ENCODE peak calls at places on chromosomes 13 and 19, in nine cellular contexts. G, H, C, L, B, O, S, Y and Z are unnamed samples.

GRCh38 chr13:111940892-111941291 is 126.1 kb upstream of the SOX1 start:
- DNase-seq in H (no peak), B (no peak), L (no peak), O (no peak), G (no peak), Y (no peak), S (no peak), C (no peak), Z (no peak)

GRCh38 chr19:58554494-58555368 is at the start of gene CHMP2A:
- DNase-seq in S (peak), Y (peak), L (peak), H (peak), O (peak), B (peak), G (peak), C (peak), Z (peak)

GRCh38 chr13:113742000-113742441 is 17.0 kb upstream of the TMEM255B start:
- DNase-seq in O (no peak), B (no peak), G (peak), S (peak), L (no peak), Y (no peak), C (no peak), H (peak), Z (no peak)

GRCh38 chr19:51365211-51366049 is 758 bp downstream of the ETFB start:
- DNase-seq in Y (no peak), C (peak), G (peak), S (peak), L (no peak), B (no peak), H (peak), O (peak), Z (no peak)

GRCh38 chr19:51948979-51949378 is 21.7 kb downstream of the ZNF613 start:
- DNase-seq in S (no peak), G (no peak), B (no peak), L (peak), O (peak), Y (no peak), C (peak), H (no peak), Z (no peak)

GRCh38 chr19:6740589-6741348 is 1.3 kb downstream of the TRIP10 start:
- DNase-seq in C (no peak), O (peak), Y (no peak), S (peak), H (peak), L (peak), G (peak), B (no peak), Z (no peak)

GRCh38 chr13:38753878-38754277 is 67.0 kb downstream of the FREM2 start:
- DNase-seq in G (no peak), H (no peak), Y (no peak), S (no peak), L (no peak), B (no peak), O (no peak), C (no peak), Z (no peak)

GRCh38 chr13:79749556-79749955 is 268.6 kb downstream of the NDFIP2 start:
- DNase-seq in C (no peak), B (no peak), H (no peak), L (no peak), G (no peak), S (no peak), Y (no peak), O (no peak), Z (no peak)

GRCh38 chr19:743168-743687 is 7.7 kb upstream of the MISP start:
- DNase-seq in G (peak), B (no peak), L (peak), C (no peak), H (peak), S (no peak), O (no peak), Y (no peak), Z (no peak)

GRCh38 chr13:21420706-21421105 is 38.4 kb downstream of the ZDHHC20 start:
- DNase-seq in H (no peak), L (no peak), Y (no peak), G (no peak), S (no peak), C (peak), B (no peak), O (peak), Z (no peak)

GRCh38 chr19:45470147-45471081 is 2.6 kb downstream of the FOSB start:
- DNase-seq in B (no peak), O (peak), C (peak), G (peak), S (peak), L (no peak), H (peak), Y (no peak), Z (no peak)

GRCh38 chr13:80894930-80895329 is 554.0 kb upstream of the SPRY2 start:
- DNase-seq in O (no peak), C (no peak), S (no peak), H (no peak), Y (no peak), L (no peak), G (no peak), B (no peak), Z (no peak)

GRCh38 chr19:1412995-1413889 is 5.9 kb downstream of the DAZAP1 start:
- DNase-seq in B (no peak), O (no peak), G (no peak), H (no peak), Y (no peak), C (no peak), S (no peak), L (no peak), Z (no peak)

GRCh38 chr13:97498419-97498818 is 64.5 kb downstream of the RAP2A start:
- DNase-seq in Y (no peak), L (no peak), H (no peak), S (no peak), G (no peak), B (no peak), O (no peak), C (no peak), Z (no peak)

GRCh38 chr19:289651-290538 is 1.3 kb downstream of the PLPP2 start:
- DNase-seq in B (peak), H (peak), C (peak), G (peak), O (peak), L (no peak), S (peak), Y (peak), Z (no peak)

GRCh38 chr13:110506396-110506795 is 55.1 kb downstream of the RAB20 start:
- DNase-seq in O (no peak), L (no peak), C (no peak), H (no peak), Y (no peak), G (no peak), B (no peak), S (no peak), Z (no peak)

GRCh38 chr19:15288146-15288963 is 44.0 kb downstream of the BRD4 start:
- DNase-seq in S (no peak), G (no peak), H (no peak), L (peak), O (peak), Y (no peak), C (no peak), B (no peak), Z (no peak)

GRCh38 chr13:108083056-108083455 is 132.3 kb downstream of the LIG4 start:
- DNase-seq in S (no peak), B (no peak), C (peak), L (no peak), O (peak), Y (no peak), H (no peak), G (no peak), Z (no peak)

GRCh38 chr19:47781590-47782318 is 3.3 kb downstream of the SELENOW start:
- DNase-seq in H (no peak), C (no peak), S (no peak), B (no peak), L (no peak), Y (no peak), O (no peak), G (no peak), Z (no peak)

GRCh38 chr19:49165865-49166301 is 8.3 kb downstream of the TRPM4 start:
- DNase-seq in L (no peak), B (no peak), C (no peak), Y (no peak), O (no peak), S (no peak), H (no peak), G (peak), Z (no peak)

GRCh38 chr13:42574011-42574410 is at the start of gene TNFSF11:
- DNase-seq in L (peak), H (no peak), Y (no peak), O (no peak), G (no peak), B (peak), C (no peak), S (no peak), Z (peak)

GRCh38 chr13:72126424-72126823 is 259.4 kb upstream of the DACH1 start:
- DNase-seq in G (no peak), C (peak), Y (no peak), O (peak), H (no peak), B (no peak), S (no peak), L (no peak), Z (no peak)

GRCh38 chr13:39765801-39766463 is 110.5 kb downstream of the COG6 start:
- DNase-seq in G (peak), Y (no peak), B (no peak), H (peak), O (peak), L (no peak), C (peak), S (peak), Z (no peak)
- TF ChIP-seq CTCF in G (peak), Y (peak), B (no peak), H (no peak), O (peak), L (peak), C (no peak), S (peak), Z (no peak)

GRCh38 chr19:43623889-43624670 is 4.7 kb upstream of the ZNF428 start:
- DNase-seq in S (no peak), O (no peak), G (no peak), L (no peak), Y (no peak), B (no peak), H (no peak), C (no peak), Z (no peak)
- TF ChIP-seq CTCF in S (no peak), O (no peak), G (no peak), L (no peak), Y (no peak), B (no peak), H (no peak), C (no peak), Z (no peak)

DNA sequence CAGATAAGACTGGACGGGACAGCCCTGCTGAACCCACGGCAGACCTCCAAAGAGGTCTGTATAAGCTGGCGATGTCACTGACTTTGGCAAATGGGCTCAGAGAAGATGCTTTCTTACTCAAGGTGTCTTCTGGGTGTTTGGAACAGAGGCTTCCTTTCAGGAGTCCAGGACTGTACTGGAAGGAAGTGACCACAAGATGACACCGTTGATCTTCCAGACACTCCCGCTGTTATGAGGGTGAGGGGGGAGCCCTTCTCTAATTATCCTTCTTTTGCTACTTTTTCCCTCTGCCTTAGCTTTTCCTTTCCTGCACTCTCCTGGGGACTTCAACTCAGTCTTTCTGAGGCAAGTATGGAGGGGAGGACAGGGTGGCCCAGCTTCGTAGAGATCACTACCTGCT is 65.2 kb upstream of the ZNF599 start:
- DNase-seq in L (no peak), Y (no peak), O (no peak), G (no peak), C (no peak), B (no peak), S (peak), H (no peak), Z (no peak)
- TF ChIP-seq CTCF in L (no peak), Y (no peak), O (peak), G (no peak), C (no peak), B (no peak), S (peak), H (no peak), Z (no peak)

GRCh38 chr19:55452381-55453325 is 8.8 kb downstream of the ISOC2 start:
- DNase-seq in G (peak), C (peak), O (peak), H (no peak), L (peak), Y (peak), S (peak), B (peak), Z (no peak)
- TF ChIP-seq CTCF in G (peak), C (no peak), O (no peak), H (peak), L (no peak), Y (no peak), S (no peak), B (no peak), Z (peak)

GRCh38 chr13:89701913-89702312 is 1645.6 kb upstream of the MIR17HG start:
- DNase-seq in B (no peak), O (no peak), H (no peak), S (no peak), C (no peak), L (no peak), G (no peak), Y (no peak), Z (no peak)
- TF ChIP-seq CTCF in B (no peak), O (no peak), H (no peak), S (no peak), C (no peak), L (no peak), G (no peak), Y (no peak), Z (no peak)

DNA sequence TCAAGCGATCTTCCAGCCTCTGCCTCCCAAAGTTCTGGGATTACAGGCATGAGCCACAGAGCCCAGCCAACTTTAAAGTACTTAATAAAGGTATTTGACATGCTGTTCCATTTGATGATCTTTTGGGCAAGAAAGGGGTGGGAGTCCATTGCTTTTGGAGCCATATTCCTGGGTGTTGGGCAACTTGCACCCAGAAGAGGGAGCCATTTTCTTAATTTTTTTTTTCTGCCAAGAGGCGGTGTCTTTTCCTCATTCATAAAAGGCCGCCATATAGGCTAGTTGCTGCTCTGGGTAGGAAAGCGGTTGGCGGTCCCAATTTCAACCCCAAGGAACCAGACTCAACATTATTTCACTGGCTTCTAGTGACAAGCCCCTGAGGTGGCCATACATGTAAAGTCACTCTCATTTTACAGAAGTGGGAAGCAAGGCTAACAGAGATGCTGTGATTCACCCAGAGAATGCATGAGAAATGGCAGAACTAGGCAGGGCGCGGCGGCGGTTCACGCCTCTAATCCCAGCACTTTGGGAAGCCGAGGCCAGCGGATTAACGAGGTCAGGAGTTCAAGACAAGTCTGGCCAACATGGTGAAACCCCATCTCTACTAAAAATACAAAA is 139.6 kb downstream of the CACNA1A start:
- DNase-seq in Y (no peak), L (no peak), O (peak), G (no peak), C (peak), H (peak), B (no peak), S (peak), Z (no peak)
- TF ChIP-seq CTCF in Y (no peak), L (peak), O (peak), G (no peak), C (peak), H (peak), B (no peak), S (peak), Z (peak)

GRCh38 chr13:51125495-51126226 is 14.6 kb upstream of the C13orf42 start:
- DNase-seq in H (peak), O (peak), S (peak), B (peak), Y (no peak), L (peak), G (peak), C (peak), Z (peak)
- TF ChIP-seq CTCF in H (peak), O (peak), S (peak), B (peak), Y (peak), L (peak), G (peak), C (peak), Z (peak)

DNA sequence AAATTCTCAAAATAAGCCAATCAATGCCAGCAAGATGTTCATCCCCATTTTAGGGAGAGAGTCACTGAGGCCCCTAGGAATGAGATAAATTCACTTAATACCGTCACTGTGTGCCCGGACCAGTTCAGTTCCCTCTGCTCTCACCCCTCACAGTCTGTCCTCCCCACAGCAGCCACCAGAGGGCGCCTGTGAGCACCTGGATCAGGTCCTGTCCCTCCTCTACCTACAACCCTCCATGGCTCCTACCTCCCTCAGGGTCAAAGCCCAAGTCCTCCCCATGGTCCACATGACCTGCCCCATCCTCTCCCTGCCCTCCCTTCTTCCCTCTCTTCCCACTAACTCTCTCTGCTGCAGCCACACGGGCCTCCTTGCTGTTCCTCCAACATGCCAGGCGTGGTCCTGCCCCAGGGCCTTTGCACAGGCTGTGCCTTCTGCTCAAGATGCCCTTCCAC is 42.0 kb upstream of the NFIC start:
- DNase-seq in B (peak), G (peak), Y (no peak), S (peak), O (no peak), L (no peak), H (peak), C (no peak), Z (peak)
- TF ChIP-seq CTCF in B (peak), G (peak), Y (peak), S (peak), O (peak), L (peak), H (peak), C (peak), Z (peak)

GRCh38 chr13:64529874-64530485 is 2700.2 kb downstream of the PCDH9 start:
- DNase-seq in Y (no peak), S (peak), B (no peak), C (no peak), G (no peak), L (no peak), O (peak), H (no peak), Z (peak)
- TF ChIP-seq CTCF in Y (no peak), S (peak), B (peak), C (peak), G (peak), L (peak), O (peak), H (no peak), Z (peak)